ENCODE peak calls at places on chromosomes 12 and 14, in nine cellular contexts. A is GM13977, I is GM10248, H is MM.1S, U is IMR-90, V is upper lobe of right lung, T is pancreas, P is hepatocyte, F is GM06990. J is an unnamed sample.

GRCh38 chr12:122981587-122982493 is 1.4 kb downstream of the ARL6IP4 start:
- DNase-seq in A (no peak), I (no peak), H (no peak), U (no peak), V (no peak), T (peak; percentile 63), P (no peak), F (no peak), J (no peak)

GRCh38 chr12:72889791-72890190 is 617.6 kb downstream of the TRHDE start:
- DNase-seq in A (no peak), I (no peak), H (no peak), U (no peak), V (no peak), T (no peak), P (no peak), F (no peak), J (no peak)

GRCh38 chr12:105860556-105861207 is 278.1 kb downstream of the NUAK1 start:
- DNase-seq in A (no peak), I (no peak), H (no peak), U (no peak), V (no peak), T (no peak), P (peak; percentile 47), F (no peak), J (no peak)

GRCh38 chr12:67593041-67593870 is 55.3 kb upstream of the DYRK2 start:
- DNase-seq in A (no peak), I (no peak), H (no peak), U (peak; percentile 8), V (no peak), T (no peak), P (peak; percentile 77), F (no peak), J (no peak)

GRCh38 chr14:87643005-87643404 is 350.0 kb downstream of the GALC start:
- DNase-seq in A (no peak), I (no peak), H (no peak), U (no peak), V (no peak), T (no peak), P (peak; percentile 40), F (no peak), J (no peak)

GRCh38 chr12:76032043-76032981 is 736 bp upstream of the PHLDA1 start:
- DNase-seq in A (peak; percentile 64), I (peak; percentile 67), H (peak; percentile 79), U (peak; percentile 70), V (no peak), T (no peak), P (peak; percentile 72), F (peak; percentile 76), J (no peak)

GRCh38 chr12:108616941-108617858 is 16.5 kb downstream of the SELPLG start:
- DNase-seq in A (peak; percentile 90), I (peak; percentile 91), H (peak; percentile 94), U (no peak), V (peak; percentile 68), T (no peak), P (no peak), F (peak; percentile 87), J (peak; percentile 65)

GRCh38 chr12:75965661-75966060 is 65.9 kb downstream of the PHLDA1 start:
- DNase-seq in A (no peak), I (no peak), H (no peak), U (no peak), V (no peak), T (no peak), P (no peak), F (no peak), J (no peak)

GRCh38 chr12:115354007-115354452 is 670.1 kb upstream of the TBX3 start:
- DNase-seq in A (no peak), I (peak; percentile 15), H (no peak), U (peak; percentile 98), V (no peak), T (no peak), P (peak; percentile 84), F (no peak), J (no peak)

DNA sequence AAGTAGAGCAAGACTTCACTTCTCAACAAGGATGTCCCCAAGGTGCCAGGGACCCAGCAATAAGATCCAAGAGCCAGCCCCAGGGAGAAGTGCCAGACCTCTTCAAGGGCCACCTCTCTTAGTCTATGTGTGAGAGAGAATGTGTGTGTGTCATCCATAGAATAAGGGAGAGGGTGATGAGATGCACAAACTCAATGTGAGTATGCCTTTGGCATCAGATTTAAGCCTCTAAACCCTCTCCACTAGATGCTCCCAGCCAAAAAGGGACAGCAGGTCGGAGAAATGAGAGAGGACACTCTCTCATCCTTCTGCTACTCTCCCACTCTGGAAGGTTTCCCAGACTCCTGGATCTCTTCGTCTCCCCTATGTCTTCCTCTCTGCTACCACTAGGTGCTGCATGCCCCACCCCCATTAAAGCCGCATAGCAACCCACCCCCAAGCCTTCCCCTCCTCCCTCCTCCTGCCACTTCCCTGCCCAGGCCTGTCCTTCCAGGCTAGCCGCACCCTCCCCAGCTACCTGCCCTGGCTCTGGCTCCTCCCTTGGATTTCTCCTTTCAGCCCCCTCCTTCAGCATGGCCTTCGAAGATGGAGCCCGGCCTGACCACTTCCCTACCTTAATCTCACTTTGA is 7.6 kb downstream of the RARG start:
- DNase-seq in A (no peak), I (no peak), H (no peak), U (no peak), V (no peak), T (no peak), P (peak; percentile 75), F (no peak), J (no peak)
- TF ChIP-seq CTCF in A (no peak), I (no peak), H (no peak), U (peak; percentile 27), V (peak; percentile 14), T (no peak), P (peak; percentile 21), F (peak; percentile 24), J (no peak)

GRCh38 chr12:6073426-6073825 is 51.0 kb downstream of the VWF start:
- DNase-seq in A (no peak), I (no peak), H (no peak), U (no peak), V (no peak), T (no peak), P (no peak), F (no peak), J (no peak)
- TF ChIP-seq CTCF in A (no peak), I (no peak), H (no peak), U (no peak), V (no peak), T (no peak), P (no peak), F (no peak), J (no peak)

GRCh38 chr12:104175726-104176247 is 37.8 kb upstream of the NFYB start:
- DNase-seq in A (peak; percentile 33), I (no peak), H (no peak), U (no peak), V (no peak), T (no peak), P (no peak), F (no peak), J (no peak)

GRCh38 chr12:104181313-104181712 is 34.3 kb upstream of the TXNRD1 start:
- DNase-seq in A (no peak), I (no peak), H (no peak), U (peak; percentile 67), V (no peak), T (no peak), P (no peak), F (no peak), J (no peak)

GRCh38 chr12:104180389-104180788 is 35.2 kb upstream of the TXNRD1 start:
- DNase-seq in A (no peak), I (no peak), H (no peak), U (no peak), V (no peak), T (no peak), P (no peak), F (no peak), J (no peak)

GRCh38 chr12:104177336-104177662 is 38.3 kb upstream of the TXNRD1 start:
- DNase-seq in A (no peak), I (no peak), H (no peak), U (no peak), V (no peak), T (no peak), P (no peak), F (no peak), J (no peak)

DNA sequence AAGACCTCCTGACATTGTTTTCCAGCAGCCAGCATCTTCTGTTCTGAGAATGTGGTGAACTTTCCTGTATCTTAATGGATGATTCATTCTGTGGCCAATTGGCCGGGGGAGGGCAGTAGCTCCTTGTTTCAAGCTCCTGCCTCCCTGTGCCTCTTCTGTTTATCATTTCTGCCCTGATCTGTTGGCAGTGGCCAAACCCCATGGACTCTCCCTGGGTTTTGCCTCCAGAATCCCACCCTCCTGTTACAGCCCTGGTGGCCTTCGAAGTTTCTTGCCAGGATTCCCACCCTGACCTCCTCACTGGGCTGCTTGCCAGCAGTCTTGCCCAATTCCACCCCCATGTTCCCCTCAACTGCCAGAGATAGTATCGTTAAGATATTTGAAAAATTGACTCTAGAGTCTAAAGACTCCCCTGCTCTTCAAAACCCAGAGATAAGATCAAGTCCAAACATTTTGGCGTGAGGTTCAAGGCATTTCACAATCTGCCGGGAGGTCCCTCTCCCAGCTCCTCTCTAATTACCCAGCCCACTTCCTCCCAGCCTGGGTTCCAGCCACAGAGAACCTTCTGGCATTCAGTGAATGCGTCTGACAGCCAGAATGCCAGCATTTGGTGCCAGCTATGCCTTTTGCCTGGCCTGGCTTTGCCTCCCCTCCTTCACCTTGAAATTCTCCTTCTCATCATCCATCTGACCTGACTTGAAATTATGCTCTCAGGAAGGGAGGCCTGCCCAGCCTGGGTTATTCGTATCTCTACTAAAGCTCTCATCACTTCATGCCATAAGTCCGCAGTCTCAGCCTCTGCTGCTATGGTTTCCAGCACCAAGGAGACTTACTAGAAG is 37.7 kb upstream of the TXNRD1 start:
- DNase-seq in A (no peak), I (no peak), H (no peak), U (peak; percentile 97), V (peak; percentile 69), T (no peak), P (peak; percentile 67), F (no peak), J (no peak)
- TF ChIP-seq CTCF in A (no peak), I (no peak), H (no peak), U (peak; percentile 65), V (peak; percentile 38), T (no peak), P (peak; percentile 27), F (peak; percentile 18), J (no peak)

GRCh38 chr12:53987748-53988147 is 2.8 kb downstream of the HOXC10 start:
- DNase-seq in A (no peak), I (no peak), H (no peak), U (no peak), V (no peak), T (no peak), P (no peak), F (no peak), J (no peak)

GRCh38 chr12:53991077-53991460 is 6.1 kb downstream of the HOXC10 start:
- DNase-seq in A (no peak), I (no peak), H (no peak), U (no peak), V (no peak), T (no peak), P (no peak), F (no peak), J (no peak)

GRCh38 chr12:53988519-53989226 is 3.7 kb downstream of the HOXC10 start:
- DNase-seq in A (no peak), I (no peak), H (no peak), U (no peak), V (peak; percentile 51), T (no peak), P (no peak), F (no peak), J (no peak)

GRCh38 chr12:53990311-53991076 is 5.5 kb downstream of the HOXC10 start:
- DNase-seq in A (no peak), I (no peak), H (no peak), U (no peak), V (no peak), T (no peak), P (no peak), F (no peak), J (no peak)

GRCh38 chr12:53989227-53990113 is 4.5 kb downstream of the HOXC10 start:
- DNase-seq in A (peak; percentile 78), I (peak; percentile 68), H (peak; percentile 80), U (peak; percentile 45), V (no peak), T (no peak), P (peak; percentile 74), F (peak; percentile 50), J (no peak)
- TF ChIP-seq CTCF in A (peak; percentile 66), I (peak; percentile 58), H (peak; percentile 76), U (peak; percentile 48), V (peak; percentile 38), T (no peak), P (peak; percentile 52), F (peak; percentile 73), J (no peak)

J was measured in activated B cell treated with CpG ODN at 0.5 μM for 24 hours.